ENCODE peak calls at places on chromosomes 1 and 21, in ten cellular contexts. B is stimulated activated CD8-positive, alpha-beta memory T cell treated with anti-CD3 and anti-CD28 coated beads, Interleukin-4, amount 100 ng/mL, for 4 hours; J is RPMI7951; U is stimulated activated CD4-positive, alpha-beta T cell treated with anti-CD3 and anti-CD28 coated beads, Interleukin-1b, Interleukin-23, amount 100 ng/mL, for 1 hour; R is endothelial cell; I is uterus; H is WTC11; Q is AG08396; N is GM03348; S is foreskin fibroblast. Y is an unnamed sample.
A peak's percentile ranks its signal among the peaks of the same experiment; 100 is the strongest.

GRCh38 chr21:17494051-17494450 is 18.8 kb upstream of the CXADR start:
- DNase-seq in B (no peak), J (no peak), U (no peak), R (no peak), I (no peak), H (no peak), Q (no peak), N (no peak), S (no peak), Y (no peak)

GRCh38 chr1:53580739-53581475 is 121.7 kb downstream of the DMRTB1 start:
- DNase-seq in B (no peak), J (no peak), U (no peak), R (no peak), I (no peak), H (no peak), Q (no peak), N (no peak), S (peak; percentile 44), Y (no peak)

GRCh38 chr1:63101336-63101735 is 221.0 kb upstream of the FOXD3 start:
- DNase-seq in B (no peak), J (no peak), U (no peak), R (no peak), I (no peak), H (no peak), Q (no peak), N (no peak), S (no peak), Y (no peak)

GRCh38 chr1:236282159-236282716 is 480 bp upstream of the ERO1B start:
- DNase-seq in B (no peak), J (no peak), U (no peak), R (no peak), I (no peak), H (no peak), Q (no peak), N (no peak), S (no peak), Y (no peak)

GRCh38 chr1:21673277-21673780 is 4.2 kb upstream of the RAP1GAP start:
- DNase-seq in B (no peak), J (peak; percentile 73), U (no peak), R (no peak), I (peak; percentile 41), H (no peak), Q (peak; percentile 73), N (peak; percentile 85), S (peak; percentile 70), Y (peak; percentile 57)

GRCh38 chr1:159341736-159342135 is 39.6 kb downstream of the FCER1A start:
- DNase-seq in B (no peak), J (no peak), U (no peak), R (no peak), I (no peak), H (no peak), Q (no peak), N (no peak), S (no peak), Y (no peak)

GRCh38 chr1:21139601-21140000 is 37.1 kb downstream of the EIF4G3 start:
- DNase-seq in B (no peak), J (no peak), U (no peak), R (no peak), I (peak; percentile 23), H (no peak), Q (no peak), N (no peak), S (no peak), Y (no peak)

GRCh38 chr1:65514083-65514482 is 93.6 kb downstream of the LEPR start:
- DNase-seq in B (no peak), J (no peak), U (no peak), R (no peak), I (no peak), H (no peak), Q (peak; percentile 43), N (peak; percentile 55), S (peak; percentile 87), Y (no peak)

GRCh38 chr1:29875557-29876028 is 639.3 kb downstream of the PTPRU start:
- DNase-seq in B (no peak), J (no peak), U (no peak), R (peak; percentile 42), I (no peak), H (no peak), Q (no peak), N (no peak), S (no peak), Y (no peak)

GRCh38 chr21:43782741-43783700 is 6.4 kb upstream of the RRP1 start:
- DNase-seq in B (no peak), J (no peak), U (no peak), R (no peak), I (no peak), H (no peak), Q (no peak), N (no peak), S (peak; percentile 35), Y (no peak)

GRCh38 chr1:1085171-1085841 is 11.2 kb upstream of the RNF223 start:
- DNase-seq in B (no peak), J (no peak), U (no peak), R (no peak), I (peak; percentile 13), H (no peak), Q (no peak), N (no peak), S (no peak), Y (no peak)

GRCh38 chr1:17719874-17720273 is 35.3 kb upstream of the ACTL8 start:
- DNase-seq in B (no peak), J (peak; percentile 77), U (no peak), R (no peak), I (no peak), H (no peak), Q (no peak), N (peak; percentile 59), S (no peak), Y (no peak)

GRCh38 chr1:56710646-56711045 is 65.5 kb downstream of the PRKAA2 start:
- DNase-seq in B (no peak), J (peak; percentile 67), U (no peak), R (no peak), I (no peak), H (no peak), Q (peak; percentile 32), N (peak; percentile 50), S (peak; percentile 75), Y (peak; percentile 36)

Y was measured in skeletal muscle cell.